ENCODE peak calls at places on chromosomes 13 and 19, in four cellular contexts. One of them, this sample, is unnamed.

GRCh38 chr13:37736040-37736439 is 133.5 kb downstream of the TRPC4 start:
- DNase-seq in K562: no peak
- DNase-seq in WTC11: no peak
- DNase-seq in HEK293T: no peak
- DNase-seq in this sample: no peak

GRCh38 chr13:43054803-43055802 is 31.7 kb downstream of the DNAJC15 start:
- DNase-seq in K562: no peak
- DNase-seq in WTC11: peak
- DNase-seq in HEK293T: peak
- DNase-seq in this sample: peak

GRCh38 chr19:15244808-15245207 is 12.6 kb upstream of the EPHX3 start:
- DNase-seq in K562: no peak
- DNase-seq in HEK293T: no peak
- DNase-seq in WTC11: no peak
- DNase-seq in this sample: no peak

GRCh38 chr13:80716610-80717081 is 375.7 kb upstream of the SPRY2 start:
- DNase-seq in HEK293T: peak
- DNase-seq in K562: no peak
- DNase-seq in WTC11: no peak
- DNase-seq in this sample: no peak

GRCh38 chr19:40223135-40223822 is 3.2 kb downstream of the CCNP start:
- DNase-seq in HEK293T: no peak
- DNase-seq in WTC11: peak
- DNase-seq in K562: no peak
- DNase-seq in this sample: no peak

GRCh38 chr19:36099166-36099785 is 11.7 kb upstream of the OVOL3 start:
- DNase-seq in K562: no peak
- DNase-seq in WTC11: no peak
- DNase-seq in HEK293T: no peak
- DNase-seq in this sample: no peak

GRCh38 chr19:46601318-46602224 is at the start of gene CALM3:
- DNase-seq in HEK293T: no peak
- DNase-seq in WTC11: no peak
- DNase-seq in K562: peak
- DNase-seq in this sample: no peak

GRCh38 chr13:43905435-43906031 is 25.8 kb downstream of the LACC1 start:
- DNase-seq in WTC11: no peak
- DNase-seq in HEK293T: peak
- DNase-seq in K562: peak
- DNase-seq in this sample: peak

GRCh38 chr19:22945560-22945959 is 57.4 kb downstream of the ZNF728 start:
- DNase-seq in K562: peak
- DNase-seq in WTC11: no peak
- DNase-seq in HEK293T: peak
- DNase-seq in this sample: no peak

GRCh38 chr19:51783373-51783772 is 11.6 kb upstream of the FPR3 start:
- DNase-seq in WTC11: peak
- DNase-seq in HEK293T: no peak
- DNase-seq in K562: no peak
- DNase-seq in this sample: peak

GRCh38 chr19:46571495-46571894 is 29.6 kb upstream of the CALM3 start:
- DNase-seq in HEK293T: peak
- DNase-seq in K562: peak
- DNase-seq in WTC11: peak
- DNase-seq in this sample: peak

GRCh38 chr13:76745246-76746200 is 140.7 kb downstream of the KCTD12 start:
- DNase-seq in K562: no peak
- DNase-seq in HEK293T: no peak
- DNase-seq in WTC11: no peak
- DNase-seq in this sample: no peak

GRCh38 chr19:56822755-56823154 is 17.8 kb downstream of the PEG3 start:
- DNase-seq in WTC11: no peak
- DNase-seq in K562: no peak
- DNase-seq in HEK293T: no peak
- DNase-seq in this sample: no peak

GRCh38 chr19:4338441-4339350 is at the start of gene STAP2:
- DNase-seq in WTC11: peak
- DNase-seq in K562: peak
- DNase-seq in HEK293T: no peak
- DNase-seq in this sample: peak

GRCh38 chr19:49333426-49334288 is 1.5 kb upstream of the CD37 start:
- DNase-seq in K562: no peak
- DNase-seq in HEK293T: no peak
- DNase-seq in WTC11: no peak
- DNase-seq in this sample: no peak

GRCh38 chr13:33310245-33311038 is 24.9 kb upstream of the STARD13 start:
- DNase-seq in HEK293T: no peak
- DNase-seq in WTC11: no peak
- DNase-seq in K562: no peak
- DNase-seq in this sample: no peak

GRCh38 chr19:18029617-18030338 is 21.8 kb downstream of the ARRDC2 start:
- DNase-seq in HEK293T: no peak
- DNase-seq in WTC11: no peak
- DNase-seq in K562: no peak
- DNase-seq in this sample: peak

GRCh38 chr13:74128171-74128767 is 5.9 kb downstream of the KLF12 start:
- DNase-seq in WTC11: no peak
- DNase-seq in HEK293T: no peak
- DNase-seq in K562: no peak
- DNase-seq in this sample: peak

GRCh38 chr19:19324059-19324755 is 3.6 kb downstream of the MAU2 start:
- DNase-seq in HEK293T: no peak
- DNase-seq in K562: no peak
- DNase-seq in WTC11: no peak
- DNase-seq in this sample: no peak

GRCh38 chr19:16033721-16034120 is 42.6 kb upstream of the TPM4 start:
- DNase-seq in K562: no peak
- DNase-seq in WTC11: no peak
- DNase-seq in HEK293T: no peak
- DNase-seq in this sample: no peak

GRCh38 chr13:35714096-35714495 is 237.6 kb upstream of the MAB21L1 start:
- DNase-seq in WTC11: no peak
- DNase-seq in K562: no peak
- DNase-seq in HEK293T: no peak
- DNase-seq in this sample: no peak

GRCh38 chr13:91922969-91923592 is 524.7 kb downstream of the GPC5 start:
- DNase-seq in HEK293T: peak
- DNase-seq in K562: no peak
- DNase-seq in WTC11: no peak
- DNase-seq in this sample: peak

GRCh38 chr13:43895940-43896339 is 16.2 kb downstream of the LACC1 start:
- DNase-seq in K562: no peak
- DNase-seq in WTC11: no peak
- DNase-seq in HEK293T: no peak
- DNase-seq in this sample: no peak

DNA sequence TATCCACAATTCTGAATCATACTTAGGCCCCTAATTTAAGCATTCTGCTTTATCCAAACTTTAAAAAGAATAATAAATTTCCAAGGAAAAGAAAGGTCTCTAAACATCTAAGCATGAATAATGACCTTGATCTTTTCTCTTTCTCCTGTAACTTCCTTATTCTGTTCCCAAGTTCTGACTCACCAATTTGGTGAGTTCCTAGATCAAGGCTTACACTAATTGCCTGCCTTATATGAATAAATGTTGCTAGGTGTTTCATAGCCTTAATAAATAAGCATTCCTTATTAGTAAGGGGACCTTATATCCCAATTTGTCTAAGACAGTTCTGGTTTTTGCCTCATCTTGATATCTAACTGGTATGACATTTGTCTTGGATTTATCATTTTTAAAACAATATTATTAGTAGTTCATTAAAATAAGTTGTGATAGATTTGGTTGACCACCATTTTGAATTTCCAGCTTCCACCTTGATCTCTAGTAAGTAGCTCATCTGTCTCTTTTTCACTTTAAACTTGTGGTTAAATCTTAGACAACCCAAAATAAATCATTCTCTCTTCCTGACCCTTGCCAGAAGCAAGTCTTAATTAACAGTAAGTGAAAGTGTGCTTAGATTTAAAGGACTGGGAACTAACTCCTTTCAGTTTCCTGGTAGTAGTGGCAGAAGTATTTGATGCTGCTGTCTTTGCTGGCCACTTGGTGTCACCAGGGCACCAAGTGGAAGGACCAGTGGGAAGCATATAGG is 121.2 kb upstream of the MLNR start:
- DNase-seq in HEK293T: no peak
- DNase-seq in WTC11: no peak
- DNase-seq in K562: no peak
- DNase-seq in this sample: no peak
- TF ChIP-seq ELF4 in HEK293T: no peak
- TF ChIP-seq ELF4 in WTC11: no peak
- TF ChIP-seq ELF4 in K562: no peak
- TF ChIP-seq ELF4 in this sample: no peak

DNA sequence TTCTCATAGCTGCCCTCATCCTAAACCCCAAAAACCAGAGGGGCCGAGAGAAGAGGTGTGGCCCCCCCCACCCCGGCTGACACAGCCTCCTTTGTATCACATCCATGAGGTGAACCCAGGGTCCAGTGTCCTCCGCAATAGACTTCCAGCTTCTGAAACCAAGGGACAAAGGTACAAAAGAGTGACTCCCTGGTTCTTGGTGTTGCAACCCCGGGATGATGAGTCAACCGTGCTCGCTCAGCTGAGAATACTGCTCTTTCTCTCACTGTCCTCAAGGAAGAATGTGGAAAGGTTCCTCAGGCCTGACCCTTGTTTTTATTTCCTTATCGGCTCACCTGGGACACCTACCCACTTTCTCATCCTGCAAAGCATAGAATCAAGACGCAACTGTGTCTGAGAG is 5.5 kb downstream of the SLC15A1 start:
- DNase-seq in HEK293T: no peak
- DNase-seq in K562: no peak
- DNase-seq in WTC11: no peak
- DNase-seq in this sample: peak
- TF ChIP-seq ELF4 in HEK293T: no peak
- TF ChIP-seq ELF4 in K562: no peak
- TF ChIP-seq ELF4 in WTC11: no peak
- TF ChIP-seq ELF4 in this sample: no peak

DNA sequence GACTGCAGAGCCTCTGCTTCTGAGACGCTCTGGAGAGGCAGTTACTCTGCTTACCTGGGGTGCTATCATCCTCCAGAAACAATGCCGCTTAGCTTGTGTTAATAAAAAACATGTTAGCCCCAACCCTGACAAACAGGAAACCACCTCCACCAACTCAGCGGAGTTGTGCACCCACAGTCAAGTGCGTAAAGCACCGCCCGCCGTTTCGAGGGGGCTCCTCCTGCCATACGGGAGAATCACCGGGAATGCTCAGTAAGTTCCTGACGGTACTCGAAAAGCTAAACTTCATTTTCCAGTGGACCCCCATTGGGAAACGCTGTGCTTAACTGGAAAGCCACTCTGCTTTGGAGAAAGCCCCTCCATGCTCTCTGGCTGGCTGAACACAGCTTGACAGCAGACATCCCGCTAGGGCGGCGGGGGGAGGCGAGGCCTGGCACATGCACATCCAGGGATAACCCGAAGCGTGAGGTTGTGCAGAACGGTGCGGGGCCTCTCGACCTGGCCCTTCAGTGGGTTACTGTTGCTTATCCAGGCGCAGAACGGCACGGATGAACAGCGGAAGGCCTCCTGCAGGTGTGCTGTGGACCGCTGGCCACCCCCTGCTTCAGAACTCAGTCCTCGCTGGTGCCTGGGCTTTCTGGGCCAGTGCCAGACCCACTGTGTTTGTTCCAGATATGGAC is 17.1 kb downstream of the GAS6 start:
- DNase-seq in K562: no peak
- DNase-seq in HEK293T: no peak
- DNase-seq in WTC11: peak
- DNase-seq in this sample: no peak
- TF ChIP-seq ELF4 in K562: no peak
- TF ChIP-seq ELF4 in HEK293T: no peak
- TF ChIP-seq ELF4 in WTC11: no peak
- TF ChIP-seq ELF4 in this sample: no peak

GRCh38 chr13:99703908-99704307 is 202.6 kb downstream of the TM9SF2 start:
- DNase-seq in K562: no peak
- DNase-seq in WTC11: no peak
- DNase-seq in HEK293T: no peak
- DNase-seq in this sample: no peak

GRCh38 chr13:99704390-99704789 is 203.1 kb downstream of the TM9SF2 start:
- DNase-seq in WTC11: no peak
- DNase-seq in K562: no peak
- DNase-seq in HEK293T: no peak
- DNase-seq in this sample: no peak

GRCh38 chr13:99709134-99709533 is 207.9 kb downstream of the TM9SF2 start:
- DNase-seq in K562: no peak
- DNase-seq in HEK293T: no peak
- DNase-seq in WTC11: no peak
- DNase-seq in this sample: no peak
- TF ChIP-seq ELF4 in K562: no peak
- TF ChIP-seq ELF4 in HEK293T: no peak
- TF ChIP-seq ELF4 in WTC11: no peak
- TF ChIP-seq ELF4 in this sample: no peak

DNA sequence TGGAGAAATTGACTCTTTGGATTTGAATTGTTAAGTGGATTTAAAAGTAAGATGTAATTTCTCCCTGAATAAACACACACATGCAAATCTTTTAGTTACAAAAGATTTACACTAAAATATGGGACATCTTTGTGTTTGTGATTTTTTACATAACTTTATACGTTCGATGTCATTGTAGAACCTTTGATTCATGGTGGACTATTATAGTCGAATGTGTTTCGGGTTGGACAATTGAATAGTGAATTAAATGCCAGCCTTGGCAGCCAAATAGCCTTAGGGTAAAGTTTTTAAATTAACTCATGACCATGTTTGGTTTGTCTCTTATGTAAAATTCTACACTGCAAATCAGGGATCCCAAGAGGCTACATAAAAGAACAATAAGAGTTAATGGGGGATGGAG is 1735.5 kb upstream of the SPRY2 start:
- DNase-seq in K562: no peak
- DNase-seq in HEK293T: no peak
- DNase-seq in WTC11: no peak
- DNase-seq in this sample: no peak
- TF ChIP-seq ELF4 in K562: no peak
- TF ChIP-seq ELF4 in HEK293T: no peak
- TF ChIP-seq ELF4 in WTC11: no peak
- TF ChIP-seq ELF4 in this sample: no peak

This sample was measured in HepG2.